ENCODE peak calls at places on chromosomes 3 and 15, in nine cellular contexts. J is esophagus squamous epithelium, A is PC-3, V is hepatocyte, L is HFFc6, O is cardiac muscle cell, S is neural crest cell, N is neural progenitor cell, M is body of pancreas. Y is an unnamed sample.

GRCh38 chr3:46895204-46895660 is 17.7 kb downstream of the PTH1R start:
- DNase-seq in L (peak), N (peak), J (no peak), O (peak), A (peak), S (peak), M (peak), V (peak), Y (no peak)

GRCh38 chr3:141100112-141100511 is 49.0 kb downstream of the SPSB4 start:
- DNase-seq in L (no peak), N (no peak), A (no peak), M (no peak), O (no peak), S (no peak), J (no peak), V (no peak), Y (no peak)

GRCh38 chr3:27800261-27800660 is 78.1 kb upstream of the EOMES start:
- DNase-seq in V (no peak), L (peak), O (no peak), S (no peak), M (no peak), J (no peak), A (no peak), N (no peak), Y (no peak)

GRCh38 chr15:71440479-71441071 is 325.3 kb downstream of the THSD4 start:
- DNase-seq in A (peak), O (peak), N (peak), M (no peak), L (peak), J (no peak), V (peak), S (no peak), Y (peak)

GRCh38 chr15:40320931-40321371 is 2.5 kb upstream of the INAFM2 start:
- DNase-seq in S (no peak), N (peak), M (peak), V (peak), J (no peak), L (peak), O (peak), A (peak), Y (no peak)

GRCh38 chr3:157865449-157865862 is 240.8 kb downstream of the SHOX2 start:
- DNase-seq in S (peak), M (no peak), A (peak), V (peak), O (peak), N (peak), L (no peak), J (no peak), Y (no peak)

GRCh38 chr15:68816795-68817303 is 3.8 kb downstream of the ANP32A start:
- DNase-seq in M (peak), S (no peak), A (peak), N (no peak), O (peak), V (peak), J (no peak), L (no peak), Y (no peak)

GRCh38 chr3:192818126-192818525 is 90.8 kb upstream of the FGF12 start:
- DNase-seq in N (no peak), O (no peak), L (no peak), J (no peak), M (no peak), V (no peak), A (no peak), S (no peak), Y (no peak)

GRCh38 chr15:99427210-99427609 is 138.6 kb upstream of the MEF2A start:
- DNase-seq in S (no peak), A (no peak), J (no peak), L (no peak), V (no peak), O (no peak), M (no peak), N (no peak), Y (no peak)

GRCh38 chr3:107452436-107452835 is 70.3 kb upstream of the BBX start:
- DNase-seq in S (no peak), J (no peak), A (peak), N (no peak), L (peak), M (no peak), V (no peak), O (peak), Y (no peak)

DNA sequence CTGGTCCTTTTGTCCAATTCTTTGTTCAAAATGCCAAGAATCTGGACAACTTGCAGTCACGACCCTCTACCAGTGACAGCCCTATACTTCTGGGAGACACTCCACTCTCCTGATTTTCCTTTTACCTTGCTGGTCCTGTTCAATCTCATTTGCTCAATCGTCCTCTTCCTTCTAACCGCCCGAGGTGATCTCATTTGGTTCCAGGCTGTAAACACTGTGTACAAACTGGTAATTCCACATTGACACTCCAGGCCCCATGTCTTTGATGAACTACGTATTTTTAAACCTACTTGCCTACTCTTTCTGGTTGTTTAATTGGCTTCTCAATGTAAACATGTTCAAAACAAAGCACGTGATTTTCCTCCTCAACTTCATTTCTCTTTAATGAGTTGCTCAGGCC is 23.7 kb upstream of the C3orf49 start:
- DNase-seq in S (no peak), O (no peak), N (no peak), M (no peak), J (no peak), A (no peak), V (no peak), L (no peak), Y (no peak)
- TF ChIP-seq CTCF in S (no peak), O (no peak), N (no peak), M (no peak), J (no peak), A (no peak), V (no peak), L (no peak), Y (no peak)

GRCh38 chr3:207973-208372 is 11.4 kb downstream of the CHL1 start:
- DNase-seq in V (no peak), O (no peak), N (no peak), M (no peak), J (no peak), A (no peak), L (no peak), S (no peak), Y (no peak)
- TF ChIP-seq CTCF in V (no peak), O (no peak), N (peak), M (no peak), J (peak), A (peak), L (no peak), S (no peak), Y (no peak)

GRCh38 chr3:198076722-198077308 is 116.8 kb downstream of the LMLN start:
- DNase-seq in S (no peak), M (no peak), V (no peak), N (no peak), O (no peak), A (no peak), L (no peak), J (no peak), Y (no peak)

GRCh38 chr3:198067416-198067815 is 107.4 kb downstream of the LMLN start:
- DNase-seq in J (no peak), A (no peak), M (no peak), O (no peak), V (no peak), S (no peak), L (no peak), N (no peak), Y (no peak)

GRCh38 chr3:198065897-198066296 is 105.9 kb downstream of the LMLN start:
- DNase-seq in A (no peak), V (no peak), M (no peak), O (no peak), J (no peak), S (no peak), L (no peak), N (no peak), Y (no peak)

GRCh38 chr3:198070871-198071270 is 110.9 kb downstream of the LMLN start:
- DNase-seq in M (no peak), S (no peak), O (no peak), L (no peak), V (no peak), J (no peak), N (no peak), A (peak), Y (no peak)

DNA sequence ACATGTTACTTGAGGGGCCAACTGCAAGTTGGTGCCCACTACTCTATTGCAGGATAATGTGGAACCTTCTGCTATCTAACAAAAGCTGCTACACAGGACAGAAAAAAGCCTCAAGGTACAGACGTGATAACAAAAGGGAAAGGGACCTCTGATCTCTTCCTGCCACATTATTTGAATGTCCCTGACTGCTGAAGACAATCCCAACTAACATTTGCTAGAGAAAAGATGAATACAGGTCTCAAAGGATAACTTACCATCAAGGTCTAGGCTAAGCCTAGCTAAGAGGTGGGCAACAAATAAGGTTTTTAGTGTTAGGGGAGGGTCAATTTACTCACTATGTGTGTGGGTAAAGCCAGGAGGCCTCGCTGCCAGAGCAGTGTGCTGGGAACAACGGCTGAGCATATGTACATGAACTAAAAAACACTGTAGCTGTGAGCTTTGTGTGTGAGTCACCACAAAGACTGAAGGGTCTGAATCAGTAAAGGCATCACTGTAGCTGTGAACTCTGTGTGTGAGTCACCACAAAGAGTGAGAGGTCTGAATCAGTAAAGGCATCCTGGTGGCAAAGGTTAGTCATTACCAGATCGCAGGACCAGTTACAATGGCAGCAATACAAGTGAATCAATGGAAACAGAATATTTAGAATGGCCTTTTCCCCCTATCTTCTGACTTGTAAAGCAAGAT is 111.7 kb downstream of the LMLN start:
- DNase-seq in M (no peak), V (peak), L (peak), O (peak), N (peak), A (peak), J (no peak), S (peak), Y (peak)
- TF ChIP-seq CTCF in M (no peak), V (peak), L (peak), O (peak), N (peak), A (no peak), J (peak), S (no peak), Y (no peak)

DNA sequence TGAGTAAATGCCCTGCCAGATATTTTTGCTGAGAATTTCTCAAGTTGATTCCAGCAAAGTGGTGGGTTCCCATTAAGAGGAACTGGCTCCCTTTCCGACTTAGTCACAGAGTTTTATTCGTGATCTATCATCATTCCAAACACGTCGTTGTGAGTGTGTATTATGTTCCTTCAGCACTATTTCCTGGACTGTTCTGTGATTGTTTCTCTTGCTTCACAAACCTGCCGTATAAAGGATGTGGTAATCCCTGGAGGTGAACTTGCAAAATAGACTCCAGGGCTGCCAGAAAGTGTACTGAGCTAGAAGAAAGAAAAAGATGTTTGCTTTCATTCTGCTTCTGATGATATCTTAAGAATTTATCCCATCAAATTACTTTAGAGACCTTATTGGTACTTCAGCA is 14.5 kb upstream of the CAPN3 start:
- DNase-seq in A (peak), S (no peak), J (no peak), M (no peak), O (peak), V (peak), N (no peak), L (peak), Y (peak)
- TF ChIP-seq CTCF in A (no peak), S (no peak), J (no peak), M (no peak), O (no peak), V (no peak), N (no peak), L (no peak), Y (no peak)

DNA sequence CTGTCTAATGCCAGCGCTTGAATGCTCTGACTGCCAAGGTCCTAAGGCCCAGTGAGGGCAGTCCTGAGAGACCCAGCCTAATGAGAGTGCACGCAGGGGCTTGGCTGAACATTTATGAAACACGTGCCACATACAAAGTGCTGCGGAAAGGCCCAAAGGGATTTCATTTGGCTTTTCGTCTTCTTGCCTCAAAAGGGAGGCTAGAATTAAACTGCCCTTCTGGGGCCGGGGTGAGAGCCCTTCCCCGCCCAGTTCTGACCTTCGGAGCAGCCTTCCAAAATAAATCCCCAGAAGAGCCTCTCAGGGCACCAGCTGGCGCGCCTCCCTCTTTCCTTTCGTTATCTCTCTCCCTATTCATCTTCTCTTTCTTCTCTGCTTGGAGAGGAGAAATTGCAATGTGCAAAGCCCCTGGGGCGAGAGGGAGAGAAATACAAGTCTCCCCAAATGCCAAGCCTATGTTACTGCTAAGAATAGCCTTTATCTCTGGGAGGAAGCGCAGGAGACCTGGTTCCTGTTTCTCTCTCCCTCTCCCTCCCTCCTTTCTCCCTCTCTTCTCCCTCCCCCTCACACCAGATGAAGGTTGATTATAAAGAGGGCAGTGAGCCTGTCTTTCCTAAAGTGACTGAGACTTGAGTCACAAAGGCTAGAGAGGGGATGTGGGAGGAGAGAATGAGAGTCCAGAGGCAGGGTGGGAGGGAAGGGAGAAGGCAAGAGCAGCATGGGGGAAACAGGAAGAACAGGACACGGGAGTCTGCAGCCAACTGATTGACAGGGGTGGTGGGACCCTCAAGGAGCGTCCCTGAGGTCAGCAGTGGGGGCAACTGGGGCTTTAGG is 36.7 kb upstream of the NDUFB4 start:
- DNase-seq in A (peak), L (peak), J (no peak), M (peak), N (peak), O (peak), S (peak), V (peak), Y (no peak)
- TF ChIP-seq CTCF in A (no peak), L (peak), J (no peak), M (no peak), N (no peak), O (no peak), S (no peak), V (no peak), Y (no peak)

DNA sequence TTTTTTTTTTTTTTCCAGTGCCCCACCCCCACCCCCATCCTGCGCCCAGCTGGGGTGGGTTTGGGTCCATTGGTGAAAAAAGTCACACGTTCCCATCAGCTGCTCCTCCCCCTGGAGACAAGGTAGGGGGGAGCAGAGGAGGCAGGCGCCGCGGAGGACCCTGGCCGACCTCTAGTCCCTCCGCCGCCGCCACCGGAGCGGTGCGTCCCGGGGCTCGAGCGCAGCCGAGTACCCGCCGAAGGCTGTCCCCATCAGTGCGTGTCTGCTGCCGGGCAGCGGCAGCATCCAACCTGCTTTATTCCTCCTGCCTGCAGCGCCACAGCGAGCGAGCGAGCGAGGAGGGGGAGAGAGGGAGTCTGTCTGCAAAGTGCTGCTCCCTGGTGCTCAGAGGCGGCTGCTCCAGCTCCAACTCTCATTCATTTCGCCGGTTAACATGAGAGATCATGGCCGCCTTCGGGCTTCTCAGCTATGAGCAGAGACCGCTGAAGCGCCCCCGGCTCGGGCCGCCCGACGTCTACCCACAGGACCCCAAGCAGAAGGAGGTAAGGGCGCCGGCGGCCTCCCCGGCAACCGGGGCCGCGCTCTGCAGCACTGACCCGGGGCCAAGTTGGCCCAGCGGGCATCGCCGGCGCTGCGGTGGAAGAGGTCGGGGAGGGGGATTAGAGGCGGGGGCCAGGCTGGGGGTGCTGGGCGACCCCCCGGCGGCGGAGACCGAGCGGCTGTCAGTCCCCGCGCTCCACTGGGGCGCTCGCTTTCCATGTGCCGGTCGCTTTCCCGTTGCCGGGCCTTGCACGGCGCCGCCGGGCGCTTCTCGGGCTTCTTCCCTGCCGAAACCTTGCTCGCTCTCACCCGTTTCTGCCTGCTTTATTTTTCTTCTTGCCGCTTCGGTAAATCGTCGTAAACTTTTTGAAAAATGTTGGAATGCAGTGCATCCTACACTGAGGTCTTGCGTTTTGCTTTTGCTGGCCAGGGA is 1.3 kb downstream of the MED12L start:
- DNase-seq in A (peak), L (peak), J (peak), V (peak), O (peak), M (peak), S (peak), N (peak), Y (peak)
- TF ChIP-seq CTCF in A (peak), L (peak), J (peak), V (peak), O (peak), M (peak), S (peak), N (peak), Y (peak)

DNA sequence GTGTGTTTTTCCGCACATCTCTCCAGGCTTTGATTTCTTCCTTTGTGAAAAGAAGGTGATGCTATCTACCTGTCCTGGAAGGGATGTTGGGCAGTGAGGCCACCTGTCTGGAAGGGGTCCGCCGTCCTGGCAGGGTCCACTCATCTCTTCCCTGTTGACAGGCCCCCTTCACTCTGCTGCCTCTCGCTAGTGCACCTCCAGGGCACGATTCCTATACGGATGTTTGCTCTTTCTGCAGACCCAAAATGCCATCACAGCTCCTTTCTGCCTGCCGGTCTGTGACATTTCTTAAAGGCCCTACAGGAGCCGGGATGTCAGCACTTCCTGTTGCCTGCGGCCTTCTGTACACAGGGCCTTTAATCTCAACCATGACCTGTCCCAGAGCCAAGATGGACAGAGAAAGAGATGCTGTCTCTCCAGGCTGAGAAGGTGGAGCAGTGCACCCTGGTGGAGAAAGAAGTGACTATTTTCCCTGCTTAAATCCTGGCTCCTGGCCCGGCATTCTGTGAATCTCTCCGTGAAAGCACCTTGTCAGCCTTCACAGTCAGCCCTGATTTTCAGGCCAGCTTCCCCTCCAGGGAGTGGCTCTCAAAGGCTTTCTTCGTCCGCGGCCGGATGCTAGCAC is 7.4 kb downstream of the FAM3D start:
- DNase-seq in O (peak), M (peak), S (no peak), V (peak), N (peak), L (peak), J (no peak), A (peak), Y (no peak)
- TF ChIP-seq CTCF in O (peak), M (peak), S (peak), V (peak), N (peak), L (peak), J (peak), A (peak), Y (peak)

GRCh38 chr3:50342818-50343633 is 2.4 kb upstream of the RASSF1 start:
- DNase-seq in S (no peak), M (no peak), J (no peak), L (no peak), O (no peak), V (no peak), A (no peak), N (peak), Y (no peak)
- TF ChIP-seq CTCF in S (no peak), M (no peak), J (no peak), L (peak), O (no peak), V (no peak), A (no peak), N (peak), Y (no peak)

GRCh38 chr3:172254542-172254941 is 193.7 kb downstream of the GHSR start:
- DNase-seq in A (no peak), J (no peak), N (no peak), L (no peak), V (no peak), S (no peak), O (no peak), M (no peak), Y (no peak)
- TF ChIP-seq CTCF in A (no peak), J (no peak), N (no peak), L (no peak), V (no peak), S (no peak), O (no peak), M (no peak), Y (no peak)

Y was measured in AG09319.